ENCODE peak calls at places on chromosomes 2 and 18, in seven cellular contexts. U, C, Q, N, W, J and X are unnamed samples.

GRCh38 chr18:48066225-48066652 is 135.8 kb upstream of the SMAD2 start:
- DNase-seq in U (no peak), C (peak), Q (no peak), N (no peak), W (no peak), J (no peak), X (no peak)

GRCh38 chr2:120238728-120239487 is 13.7 kb upstream of the RALB start:
- DNase-seq in U (no peak), C (peak), Q (peak), N (no peak), W (no peak), J (peak), X (peak)

GRCh38 chr2:27966466-27966865 is 75.9 kb downstream of the BABAM2 start:
- DNase-seq in U (no peak), C (peak), Q (no peak), N (no peak), W (no peak), J (no peak), X (peak)

GRCh38 chr2:8457092-8457481 is 224.8 kb upstream of the ID2 start:
- DNase-seq in U (no peak), C (no peak), Q (no peak), N (no peak), W (no peak), J (no peak), X (no peak)

GRCh38 chr18:48825101-48825745 is 125.5 kb downstream of the SMAD7 start:
- DNase-seq in U (no peak), C (peak), Q (no peak), N (no peak), W (no peak), J (peak), X (no peak)

GRCh38 chr2:178194600-178195389 is 483 bp downstream of the OSBPL6 start:
- DNase-seq in U (no peak), C (peak), Q (no peak), N (peak), W (no peak), J (peak), X (peak)

GRCh38 chr18:77088977-77089795 is 43.4 kb downstream of the MBP start:
- DNase-seq in U (no peak), C (no peak), Q (no peak), N (no peak), W (no peak), J (no peak), X (no peak)

GRCh38 chr2:186349508-186349907 is 136.6 kb upstream of the ZC3H15 start:
- DNase-seq in U (peak), C (peak), Q (peak), N (peak), W (peak), J (no peak), X (peak)

GRCh38 chr2:216632952-216633615 is at the start of gene IGFBP2:
- DNase-seq in U (no peak), C (peak), Q (peak), N (no peak), W (no peak), J (peak), X (no peak)

GRCh38 chr2:96537734-96538486 is 1.4 kb downstream of the ARID5A start:
- DNase-seq in U (no peak), C (no peak), Q (no peak), N (peak), W (no peak), J (no peak), X (no peak)

GRCh38 chr2:177171418-177171865 is 41.2 kb upstream of the HNRNPA3 start:
- DNase-seq in U (no peak), C (peak), Q (no peak), N (no peak), W (no peak), J (no peak), X (no peak)

GRCh38 chr2:111900859-111901258 is 2.5 kb downstream of the MERTK start:
- DNase-seq in U (no peak), C (peak), Q (peak), N (peak), W (no peak), J (no peak), X (no peak)

GRCh38 chr2:233855345-233855744 is 1.0 kb upstream of the HJURP start:
- DNase-seq in U (no peak), C (no peak), Q (no peak), N (no peak), W (no peak), J (no peak), X (no peak)

GRCh38 chr2:79855264-79856006 is 342.6 kb downstream of the CTNNA2 start:
- DNase-seq in U (no peak), C (no peak), Q (peak), N (no peak), W (no peak), J (no peak), X (no peak)

GRCh38 chr18:79952996-79953559 is 1.6 kb upstream of the SLC66A2 start:
- DNase-seq in U (no peak), C (no peak), Q (no peak), N (no peak), W (no peak), J (no peak), X (no peak)

GRCh38 chr2:32060266-32060665 is 3.1 kb upstream of the SPAST start:
- DNase-seq in U (no peak), C (no peak), Q (no peak), N (no peak), W (no peak), J (no peak), X (no peak)

GRCh38 chr2:151845884-151846283 is 17.7 kb upstream of the ARL5A start:
- DNase-seq in U (no peak), C (no peak), Q (no peak), N (no peak), W (no peak), J (no peak), X (no peak)

GRCh38 chr18:907880-908512 is 3.3 kb downstream of the ADCYAP1 start:
- DNase-seq in U (no peak), C (no peak), Q (no peak), N (no peak), W (no peak), J (no peak), X (no peak)

GRCh38 chr2:222861411-222862067 is 703 bp downstream of the ACSL3 start:
- DNase-seq in U (no peak), C (peak), Q (no peak), N (peak), W (no peak), J (peak), X (no peak)

GRCh38 chr2:232420463-232421188 is 14.0 kb downstream of the ALPG start:
- DNase-seq in U (no peak), C (no peak), Q (peak), N (no peak), W (no peak), J (no peak), X (no peak)

GRCh38 chr2:232418056-232418455 is 11.4 kb downstream of the ALPG start:
- DNase-seq in U (no peak), C (no peak), Q (no peak), N (no peak), W (no peak), J (no peak), X (no peak)

GRCh38 chr2:232420073-232420454 is 13.4 kb downstream of the ALPG start:
- DNase-seq in U (no peak), C (no peak), Q (no peak), N (no peak), W (no peak), J (no peak), X (no peak)

GRCh38 chr2:232418466-232419244 is 12.0 kb downstream of the ALPG start:
- DNase-seq in U (no peak), C (peak), Q (no peak), N (no peak), W (no peak), J (no peak), X (no peak)

DNA sequence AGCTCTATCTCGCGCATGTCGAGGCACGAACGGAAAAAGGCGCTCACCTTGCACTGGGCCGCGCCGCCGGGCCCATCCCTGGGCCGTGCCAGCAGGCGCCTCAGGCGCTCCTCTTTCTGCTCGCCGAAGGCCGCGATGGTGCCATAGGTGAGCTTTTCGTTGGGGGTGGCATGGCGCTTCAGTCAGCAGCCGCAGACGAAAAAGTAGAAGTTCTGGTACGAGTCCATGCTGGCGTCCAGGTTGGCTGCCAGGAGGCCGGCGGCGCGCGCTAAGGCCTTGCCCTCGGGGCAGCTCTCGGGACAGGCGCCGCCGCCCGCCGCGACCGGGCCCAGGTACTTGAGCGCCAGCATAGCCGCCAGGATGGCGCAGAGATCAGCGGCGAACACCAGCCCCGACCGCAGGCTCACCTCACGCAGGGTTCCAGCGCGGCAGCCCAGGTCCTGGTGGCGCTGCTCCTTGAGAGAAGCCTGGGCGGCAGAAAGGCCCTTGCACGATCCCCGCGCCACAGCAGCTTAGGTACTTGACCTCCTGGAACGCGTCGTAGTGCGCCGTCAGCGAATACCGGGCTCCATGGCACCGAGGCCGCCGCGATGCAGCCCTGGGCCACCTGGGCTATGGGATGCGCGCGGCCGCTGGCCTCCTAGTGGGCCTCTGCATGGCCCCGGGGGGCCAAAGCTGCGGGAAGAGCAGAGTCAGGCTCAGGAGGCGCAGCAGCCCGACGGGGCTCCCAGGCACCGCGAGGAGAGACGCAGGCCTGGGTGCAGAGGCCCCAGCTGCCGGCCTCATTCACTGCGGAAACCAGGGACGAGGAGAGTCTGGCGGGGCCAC is 12.8 kb downstream of the ALPG start:
- DNase-seq in U (no peak), C (no peak), Q (no peak), N (no peak), W (no peak), J (no peak), X (no peak)
- H3K4me3 ChIP-seq in U (peak), C (peak), Q (peak), N (no peak), W (no peak), J (no peak), X (no peak)

GRCh38 chr18:62757399-62758010 is 42.2 kb downstream of the PHLPP1 start:
- DNase-seq in U (no peak), C (no peak), Q (no peak), N (no peak), W (no peak), J (no peak), X (no peak)
- H3K4me3 ChIP-seq in U (no peak), C (no peak), Q (no peak), N (no peak), W (no peak), J (no peak), X (no peak)

DNA sequence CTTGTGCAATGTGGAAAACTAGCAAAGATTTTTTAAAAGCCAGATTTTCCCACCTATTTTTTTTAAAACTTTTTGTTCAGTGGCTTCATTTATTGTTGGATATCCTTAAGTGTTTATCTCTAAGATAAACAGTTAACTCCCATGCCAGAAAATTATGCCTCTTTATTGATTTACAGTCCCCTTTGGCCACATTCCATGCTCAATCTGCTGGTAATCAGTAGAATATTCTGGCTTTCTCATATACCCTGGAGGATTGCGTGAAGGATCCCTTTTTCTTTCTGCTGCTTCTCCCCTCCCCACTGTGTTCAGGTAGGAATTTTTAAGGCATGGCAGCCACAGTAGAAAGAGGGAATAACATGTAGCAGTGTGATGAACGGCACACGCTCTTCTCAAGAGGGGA is 2.6 kb downstream of the GRHL1 start:
- DNase-seq in U (no peak), C (no peak), Q (no peak), N (no peak), W (no peak), J (no peak), X (no peak)
- H3K4me3 ChIP-seq in U (no peak), C (no peak), Q (no peak), N (no peak), W (no peak), J (no peak), X (no peak)

GRCh38 chr2:85811173-85811849 is 57.5 kb downstream of the ATOH8 start:
- DNase-seq in U (no peak), C (peak), Q (no peak), N (no peak), W (no peak), J (peak), X (no peak)

GRCh38 chr2:85811850-85812735 is 58.3 kb downstream of the ATOH8 start:
- DNase-seq in U (no peak), C (no peak), Q (no peak), N (no peak), W (no peak), J (no peak), X (no peak)

GRCh38 chr2:85813978-85814801 is 60.4 kb downstream of the ATOH8 start:
- DNase-seq in U (peak), C (peak), Q (peak), N (peak), W (peak), J (peak), X (no peak)

GRCh38 chr2:85814802-85815550 is 61.2 kb downstream of the ATOH8 start:
- DNase-seq in U (no peak), C (no peak), Q (no peak), N (no peak), W (no peak), J (no peak), X (no peak)

GRCh38 chr2:85813211-85813977 is 59.6 kb downstream of the ATOH8 start:
- DNase-seq in U (no peak), C (no peak), Q (no peak), N (no peak), W (no peak), J (no peak), X (no peak)
- H3K4me3 ChIP-seq in U (no peak), C (no peak), Q (no peak), N (no peak), W (no peak), J (no peak), X (no peak)

GRCh38 chr2:219632758-219633101 is 5.3 kb downstream of the SLC4A3 start:
- DNase-seq in U (no peak), C (no peak), Q (no peak), N (no peak), W (no peak), J (no peak), X (no peak)
- H3K4me3 ChIP-seq in U (no peak), C (no peak), Q (no peak), N (no peak), W (no peak), J (no peak), X (no peak)

DNA sequence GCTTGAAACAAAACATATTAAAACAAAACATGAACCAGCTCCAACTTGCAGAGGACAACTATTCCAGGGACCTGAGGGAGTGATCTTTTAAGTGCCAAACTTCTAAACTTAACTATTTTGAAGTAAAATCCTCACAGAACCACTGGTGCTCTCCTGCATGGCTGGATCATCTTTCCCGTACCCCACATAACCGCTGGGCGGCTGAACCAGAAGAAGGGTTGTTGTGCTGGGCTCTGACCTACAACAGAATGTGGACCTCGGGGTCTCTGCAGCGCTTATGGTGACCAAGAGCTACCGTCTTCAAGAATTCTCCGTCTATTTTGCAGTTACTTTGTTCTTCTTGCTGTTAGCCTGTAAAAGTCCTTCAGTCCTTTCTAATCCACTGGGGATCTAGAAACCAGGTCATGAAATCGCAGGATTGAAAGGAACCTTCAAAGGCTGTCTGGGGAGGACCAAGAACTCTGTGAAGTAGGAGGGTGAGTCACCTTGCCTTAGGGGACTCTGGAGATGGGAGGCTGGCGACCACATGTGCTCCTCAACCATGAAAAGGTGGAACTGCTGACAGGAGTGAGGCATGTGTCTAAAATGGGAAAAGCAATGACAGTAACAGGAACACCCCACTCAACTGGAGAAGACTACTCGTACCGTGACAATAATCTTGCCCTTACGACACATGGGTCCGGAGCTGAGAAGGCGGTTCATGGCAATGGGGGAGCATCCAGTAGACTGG is 46.6 kb downstream of the HDLBP start:
- DNase-seq in U (no peak), C (no peak), Q (no peak), N (no peak), W (peak), J (no peak), X (no peak)
- H3K4me3 ChIP-seq in U (no peak), C (no peak), Q (no peak), N (no peak), W (peak), J (no peak), X (no peak)

GRCh38 chr2:127218843-127219715 is 1.0 kb downstream of the CYP27C1 start:
- DNase-seq in U (no peak), C (peak), Q (peak), N (no peak), W (no peak), J (no peak), X (no peak)

GRCh38 chr2:127217470-127218325 is 2.4 kb downstream of the CYP27C1 start:
- DNase-seq in U (peak), C (no peak), Q (peak), N (no peak), W (no peak), J (no peak), X (no peak)

GRCh38 chr2:127220102-127220806 is at the start of gene CYP27C1:
- DNase-seq in U (no peak), C (peak), Q (peak), N (no peak), W (no peak), J (no peak), X (no peak)

GRCh38 chr2:127219716-127220090 is 396 bp downstream of the CYP27C1 start:
- DNase-seq in U (no peak), C (no peak), Q (peak), N (no peak), W (no peak), J (no peak), X (no peak)

DNA sequence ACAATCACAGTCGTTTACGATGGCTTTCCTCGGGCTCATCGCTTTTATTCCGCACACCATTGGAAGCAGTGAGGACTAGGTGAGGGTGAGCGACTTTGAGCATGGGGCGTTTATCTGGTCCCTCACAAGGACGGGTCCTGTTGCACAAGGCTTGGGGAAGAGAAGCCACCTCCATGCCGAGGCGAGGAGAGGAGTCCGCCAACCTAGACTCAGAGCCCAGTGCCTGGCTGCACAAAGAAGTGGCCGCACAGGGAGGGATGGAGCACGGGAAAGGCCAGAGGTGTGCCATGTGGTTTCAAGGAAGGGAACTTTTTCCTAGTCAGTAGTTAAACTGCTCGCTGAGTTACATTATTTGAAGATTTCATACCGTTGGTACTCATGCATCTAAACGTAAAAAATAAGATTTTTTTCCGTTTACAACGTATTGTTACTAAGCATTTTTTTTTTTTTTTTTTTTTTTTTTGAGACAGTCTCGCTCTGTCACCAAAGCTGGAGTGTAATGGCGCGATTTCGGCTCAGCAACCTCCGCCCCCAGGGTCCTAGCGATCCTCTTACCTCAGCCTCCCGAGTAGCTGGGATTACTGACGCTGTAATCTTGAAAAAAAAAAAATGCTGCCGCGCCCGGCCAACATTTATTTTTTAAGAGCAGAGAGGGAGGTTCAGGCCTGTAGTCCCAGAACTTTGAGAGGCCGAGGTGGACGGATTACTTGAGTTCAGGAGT is 868 bp upstream of the CYP27C1 start:
- DNase-seq in U (no peak), C (peak), Q (peak), N (no peak), W (no peak), J (no peak), X (no peak)
- H3K4me3 ChIP-seq in U (peak), C (peak), Q (peak), N (no peak), W (no peak), J (no peak), X (peak)

GRCh38 chr2:98084869-98085238 is 2.1 kb upstream of the VWA3B start:
- DNase-seq in U (no peak), C (no peak), Q (no peak), N (no peak), W (no peak), J (no peak), X (no peak)

GRCh38 chr2:98088261-98088660 is 1.3 kb downstream of the VWA3B start:
- DNase-seq in U (no peak), C (no peak), Q (no peak), N (no peak), W (no peak), J (peak), X (no peak)

GRCh38 chr2:98085649-98086048 is 1.3 kb upstream of the VWA3B start:
- DNase-seq in U (no peak), C (no peak), Q (no peak), N (no peak), W (no peak), J (no peak), X (no peak)

GRCh38 chr2:98087447-98088065 is 589 bp downstream of the VWA3B start:
- DNase-seq in U (no peak), C (peak), Q (no peak), N (no peak), W (no peak), J (no peak), X (no peak)

GRCh38 chr2:98086491-98087446 is at the start of gene VWA3B:
- DNase-seq in U (no peak), C (peak), Q (peak), N (peak), W (peak), J (peak), X (no peak)
- H3K4me3 ChIP-seq in U (peak), C (peak), Q (peak), N (peak), W (peak), J (peak), X (peak)

DNA sequence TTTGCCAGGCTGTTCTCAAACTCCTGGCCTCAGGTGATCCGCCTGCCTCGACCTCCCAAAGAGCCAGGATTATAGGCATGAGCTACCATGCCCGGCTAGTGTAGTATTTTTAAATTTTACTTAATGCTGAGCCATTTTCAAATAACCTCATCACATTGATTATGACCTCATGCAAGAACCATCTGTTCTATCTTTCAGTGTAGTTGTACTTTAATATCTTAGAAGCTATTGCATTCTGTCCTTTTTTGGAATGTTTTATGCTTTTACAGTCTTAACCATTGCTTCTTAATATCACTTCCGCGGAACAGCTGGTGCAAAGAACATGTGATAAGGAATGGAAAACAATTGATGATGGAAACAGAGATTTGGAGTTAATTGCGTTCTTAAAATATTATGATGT is 2.7 kb downstream of the GEN1 start:
- DNase-seq in U (no peak), C (peak), Q (no peak), N (no peak), W (no peak), J (no peak), X (no peak)
- H3K4me3 ChIP-seq in U (no peak), C (no peak), Q (no peak), N (no peak), W (peak), J (no peak), X (no peak)